ENCODE peak calls at places on chromosomes 6 and 20, in ten cellular contexts. U is cerebellum; E is T-helper 2 cell; Y is activated T-cell treated with anti-CD3 and anti-CD28 coated beads for 1 hour; Q is GM10248; I is neuronal stem cell; X is A549; V is GM13976; F is stimulated activated effector memory CD8-positive, alpha-beta T cell treated with anti-CD3 and anti-CD28 coated beads, Interleukin-12 subunit alpha, Interleukin-12 subunit beta, amount 100 ng/mL, for 72 hours; J is neural crest cell. P is an unnamed sample.

GRCh38 chr6:14770572-14770971 is 475.3 kb upstream of the JARID2 start:
- DNase-seq in E (no peak), Q (no peak), Y (no peak), U (no peak), X (no peak), I (no peak), V (no peak), F (no peak), J (no peak), P (no peak)

GRCh38 chr6:79385333-79385732 is 150.9 kb upstream of the HMGN3 start:
- DNase-seq in X (no peak), V (no peak), I (no peak), F (no peak), U (no peak), Y (no peak), E (no peak), J (no peak), Q (no peak), P (no peak)

GRCh38 chr20:57414867-57415592 is 23.8 kb downstream of the RBM38 start:
- DNase-seq in E (no peak), I (no peak), F (no peak), X (no peak), V (no peak), Y (no peak), J (no peak), Q (no peak), U (no peak), P (no peak)

GRCh38 chr6:170402318-170403040 is 95.9 kb downstream of the FAM120B start:
- DNase-seq in X (no peak), F (no peak), V (no peak), U (no peak), Y (no peak), J (no peak), I (no peak), E (no peak), Q (no peak), P (no peak)

GRCh38 chr20:46905364-46906125 is 10.9 kb downstream of the EYA2 start:
- DNase-seq in J (no peak), V (no peak), U (no peak), F (no peak), E (no peak), X (no peak), I (no peak), Q (no peak), Y (no peak), P (no peak)

GRCh38 chr6:132405143-132405915 is 4.1 kb upstream of the MOXD1 start:
- DNase-seq in I (no peak), J (no peak), F (no peak), Q (peak), V (peak), X (no peak), E (no peak), U (no peak), Y (no peak), P (no peak)

GRCh38 chr20:61650912-61651733 is 399.1 kb downstream of the CDH4 start:
- DNase-seq in I (no peak), X (no peak), V (no peak), E (no peak), U (no peak), Y (no peak), J (no peak), Q (no peak), F (no peak), P (no peak)

GRCh38 chr6:17962436-17963031 is 24.9 kb downstream of the KIF13A start:
- DNase-seq in J (no peak), Q (no peak), F (no peak), Y (no peak), V (no peak), E (no peak), I (no peak), U (peak), X (no peak), P (no peak)

GRCh38 chr6:51299649-51300380 is 481.1 kb downstream of the TFAP2B start:
- DNase-seq in Q (no peak), F (no peak), V (no peak), Y (no peak), X (no peak), U (no peak), E (no peak), J (no peak), I (no peak), P (no peak)

GRCh38 chr6:12082368-12082767 is 70.3 kb downstream of the HIVEP1 start:
- DNase-seq in X (no peak), F (no peak), E (no peak), Y (no peak), V (no peak), Q (no peak), I (no peak), U (no peak), J (no peak), P (no peak)

GRCh38 chr6:163745566-163746400 is 331.3 kb downstream of the QKI start:
- DNase-seq in V (no peak), U (no peak), X (peak), F (peak), I (peak), E (no peak), Y (no peak), J (peak), Q (no peak), P (peak)

GRCh38 chr6:147053311-147053921 is 150.8 kb upstream of the STXBP5 start:
- DNase-seq in X (no peak), F (no peak), J (no peak), Q (no peak), I (no peak), E (no peak), V (no peak), Y (no peak), U (no peak), P (no peak)

GRCh38 chr20:63694596-63695418 is 1.6 kb upstream of the TNFRSF6B start:
- DNase-seq in Q (no peak), X (no peak), Y (no peak), E (no peak), V (no peak), I (no peak), F (no peak), J (no peak), U (no peak), P (no peak)

P was measured in 8988T.